ENCODE peak calls at places on chromosome 4, in five cellular contexts. C is cardiac muscle cell; E is AG09319; O is activated naive CD4-positive, alpha-beta T cell treated with anti-CD3 and anti-CD28 coated beads, Interleukin-2, amount 10 ng/mL, durations not matched to agents 7 days and 5 days; D is renal cortical epithelial cell. Y is an unnamed sample.

GRCh38 chr4:4269856-4270255 is 20.1 kb downstream of the LYAR start:
- DNase-seq in C (peak), E (no peak), O (peak), D (no peak), Y (no peak)

GRCh38 chr4:40196724-40197281 is at the start of gene RHOH:
- DNase-seq in C (no peak), E (no peak), O (peak), D (no peak), Y (no peak)

GRCh38 chr4:113996599-113997177 is 17.2 kb upstream of the ARSJ start:
- DNase-seq in C (no peak), E (no peak), O (no peak), D (peak), Y (no peak)

GRCh38 chr4:78671812-78672440 is 104.2 kb upstream of the BMP2K start:
- DNase-seq in C (no peak), E (no peak), O (no peak), D (no peak), Y (no peak)

GRCh38 chr4:144658908-144659307 is 13.0 kb downstream of the HHIP start:
- DNase-seq in C (no peak), E (no peak), O (no peak), D (no peak), Y (no peak)

GRCh38 chr4:180134116-180134866 is 2108.9 kb upstream of the TENM3 start:
- DNase-seq in C (no peak), E (no peak), O (no peak), D (peak), Y (no peak)

GRCh38 chr4:2135083-2135482 is 76.0 kb downstream of the NAT8L start:
- DNase-seq in C (peak), E (peak), O (peak), D (peak), Y (no peak)

GRCh38 chr4:98341309-98341708 is 80.1 kb downstream of the RAP1GDS1 start:
- DNase-seq in C (peak), E (peak), O (no peak), D (peak), Y (no peak)

GRCh38 chr4:37662861-37663390 is 23.2 kb downstream of the RELL1 start:
- DNase-seq in C (no peak), E (no peak), O (no peak), D (peak), Y (no peak)

GRCh38 chr4:154618708-154619315 is 6.4 kb upstream of the FGG start:
- DNase-seq in C (peak), E (peak), O (peak), D (peak), Y (no peak)

GRCh38 chr4:179095585-179096228 is 1653.5 kb upstream of the AGA start:
- DNase-seq in C (no peak), E (no peak), O (peak), D (no peak), Y (no peak)

GRCh38 chr4:71293705-71294104 is 45.1 kb upstream of the SLC4A4 start:
- DNase-seq in C (peak), E (no peak), O (no peak), D (peak), Y (no peak)

GRCh38 chr4:113684534-113685091 is 76.9 kb downstream of the CAMK2D start:
- DNase-seq in C (peak), E (no peak), O (no peak), D (peak), Y (no peak)

GRCh38 chr4:186449954-186450353 is 105.4 kb downstream of the MTNR1A start:
- DNase-seq in C (no peak), E (no peak), O (no peak), D (no peak), Y (no peak)

GRCh38 chr4:164512124-164512523 is 241.8 kb upstream of the SMIM31 start:
- DNase-seq in C (no peak), E (no peak), O (no peak), D (no peak), Y (no peak)